ENCODE peak calls at places on chromosome 17, in eight cellular contexts. B is neural crest cell, J is endothelial cell of umbilical vein, V is fibroblast of the aortic adventitia, Q is lower lobe of right lung, S is dorsolateral prefrontal cortex, M is B cell, Y is thoracic aorta. Z is an unnamed sample.

GRCh38 chr17:12911241-12911640 is 106.6 kb downstream of the ELAC2 start:
- DNase-seq in B (no peak), J (no peak), V (no peak), Q (no peak), S (no peak), M (no peak), Y (no peak), Z (no peak)

GRCh38 chr17:9905902-9906301 is 831 bp upstream of the RCVRN start:
- DNase-seq in B (peak), J (no peak), V (no peak), Q (no peak), S (no peak), M (peak), Y (no peak), Z (peak)

GRCh38 chr17:74807376-74807775 is 31.2 kb upstream of the NAT9 start:
- DNase-seq in B (no peak), J (no peak), V (no peak), Q (no peak), S (no peak), M (no peak), Y (no peak), Z (no peak)

GRCh38 chr17:14919580-14920160 is 345.5 kb downstream of the PMP22 start:
- DNase-seq in B (no peak), J (no peak), V (no peak), Q (no peak), S (no peak), M (no peak), Y (no peak), Z (no peak)

GRCh38 chr17:20189322-20189721 is 180.2 kb downstream of the SPECC1 start:
- DNase-seq in B (peak), J (no peak), V (no peak), Q (no peak), S (peak), M (no peak), Y (no peak), Z (no peak)

GRCh38 chr17:74325376-74325742 is 667 bp upstream of the KIF19 start:
- DNase-seq in B (no peak), J (no peak), V (no peak), Q (no peak), S (no peak), M (no peak), Y (no peak), Z (no peak)

GRCh38 chr17:63837962-63838585 is 4.4 kb downstream of the SMARCD2 start:
- DNase-seq in B (no peak), J (no peak), V (no peak), Q (no peak), S (no peak), M (no peak), Y (no peak), Z (no peak)

GRCh38 chr17:73765824-73766563 is 121.7 kb upstream of the SDK2 start:
- DNase-seq in B (no peak), J (no peak), V (no peak), Q (peak), S (no peak), M (no peak), Y (no peak), Z (no peak)

GRCh38 chr17:51128089-51128488 is 7.4 kb upstream of the SPAG9 start:
- DNase-seq in B (no peak), J (no peak), V (peak), Q (no peak), S (no peak), M (no peak), Y (no peak), Z (peak)

GRCh38 chr17:49548506-49549310 is 27.0 kb upstream of the NXPH3 start:
- DNase-seq in B (no peak), J (no peak), V (peak), Q (no peak), S (no peak), M (peak), Y (no peak), Z (peak)

GRCh38 chr17:79675413-79675725 is 55.4 kb upstream of the ENPP7 start:
- DNase-seq in B (no peak), J (no peak), V (no peak), Q (no peak), S (no peak), M (no peak), Y (no peak), Z (no peak)

GRCh38 chr17:57515662-57516211 is 229.4 kb downstream of the CCDC182 start:
- DNase-seq in B (no peak), J (peak), V (peak), Q (no peak), S (no peak), M (no peak), Y (no peak), Z (no peak)
- TF ChIP-seq CTCF in B (peak), J (no peak), V (peak), Q (no peak), S (no peak), M (peak), Y (peak), Z (no peak)

GRCh38 chr17:35099929-35100328 is 19.7 kb downstream of the RAD51D start:
- DNase-seq in B (no peak), J (no peak), V (no peak), Q (no peak), S (no peak), M (no peak), Y (no peak), Z (no peak)

GRCh38 chr17:35101036-35101435 is 18.6 kb downstream of the RAD51D start:
- DNase-seq in B (no peak), J (no peak), V (no peak), Q (no peak), S (no peak), M (no peak), Y (no peak), Z (no peak)

GRCh38 chr17:35094902-35095301 is 24.8 kb downstream of the RAD51D start:
- DNase-seq in B (no peak), J (peak), V (peak), Q (no peak), S (no peak), M (no peak), Y (no peak), Z (no peak)

GRCh38 chr17:35097776-35098175 is 21.9 kb downstream of the RAD51D start:
- DNase-seq in B (no peak), J (no peak), V (no peak), Q (no peak), S (no peak), M (no peak), Y (no peak), Z (no peak)

DNA sequence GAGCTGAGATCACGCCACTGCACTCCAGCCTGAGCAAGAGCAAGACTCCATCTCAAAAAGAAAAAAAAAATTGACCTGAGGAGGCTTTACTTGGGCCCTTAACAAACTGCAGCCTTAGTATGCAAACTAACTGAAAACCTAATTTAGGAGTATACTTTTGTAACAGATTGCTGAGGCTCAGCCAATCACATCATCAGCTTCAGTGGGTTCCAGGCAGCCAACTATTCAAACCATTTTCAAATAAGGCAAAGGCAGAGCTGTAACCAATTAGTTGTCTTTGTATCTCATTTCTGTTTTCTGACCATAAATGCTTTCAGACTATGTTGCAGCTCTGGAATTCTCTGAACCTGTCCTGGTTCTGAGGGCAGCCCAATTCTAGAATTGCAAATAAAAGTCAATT is 23.9 kb downstream of the RAD51D start:
- DNase-seq in B (no peak), J (no peak), V (no peak), Q (no peak), S (no peak), M (no peak), Y (no peak), Z (no peak)
- TF ChIP-seq CTCF in B (no peak), J (no peak), V (no peak), Q (no peak), S (no peak), M (no peak), Y (no peak), Z (no peak)

GRCh38 chr17:40349477-40350409 is 14.8 kb downstream of the GJD3 start:
- DNase-seq in B (no peak), J (no peak), V (peak), Q (no peak), S (no peak), M (no peak), Y (no peak), Z (no peak)
- TF ChIP-seq CTCF in B (no peak), J (no peak), V (no peak), Q (no peak), S (no peak), M (no peak), Y (no peak), Z (no peak)

GRCh38 chr17:43349142-43349541 is 49.7 kb upstream of the ARL4D start:
- DNase-seq in B (no peak), J (no peak), V (no peak), Q (no peak), S (no peak), M (no peak), Y (no peak), Z (no peak)
- TF ChIP-seq CTCF in B (peak), J (no peak), V (peak), Q (no peak), S (no peak), M (no peak), Y (no peak), Z (no peak)

GRCh38 chr17:62206550-62206949 is 141.5 kb upstream of the MED13 start:
- DNase-seq in B (no peak), J (peak), V (no peak), Q (no peak), S (no peak), M (no peak), Y (no peak), Z (no peak)
- TF ChIP-seq CTCF in B (no peak), J (peak), V (no peak), Q (no peak), S (no peak), M (no peak), Y (no peak), Z (no peak)

GRCh38 chr17:66975188-66975587 is 10.7 kb downstream of the CACNG4 start:
- DNase-seq in B (no peak), J (no peak), V (no peak), Q (no peak), S (no peak), M (no peak), Y (no peak), Z (no peak)

GRCh38 chr17:66976379-66976663 is 11.8 kb downstream of the CACNG4 start:
- DNase-seq in B (no peak), J (no peak), V (no peak), Q (no peak), S (no peak), M (no peak), Y (no peak), Z (no peak)

GRCh38 chr17:66976781-66977201 is 12.3 kb downstream of the CACNG4 start:
- DNase-seq in B (no peak), J (no peak), V (no peak), Q (no peak), S (peak), M (no peak), Y (no peak), Z (no peak)

GRCh38 chr17:66978514-66979061 is 14.1 kb downstream of the CACNG4 start:
- DNase-seq in B (no peak), J (no peak), V (no peak), Q (no peak), S (no peak), M (no peak), Y (no peak), Z (no peak)

DNA sequence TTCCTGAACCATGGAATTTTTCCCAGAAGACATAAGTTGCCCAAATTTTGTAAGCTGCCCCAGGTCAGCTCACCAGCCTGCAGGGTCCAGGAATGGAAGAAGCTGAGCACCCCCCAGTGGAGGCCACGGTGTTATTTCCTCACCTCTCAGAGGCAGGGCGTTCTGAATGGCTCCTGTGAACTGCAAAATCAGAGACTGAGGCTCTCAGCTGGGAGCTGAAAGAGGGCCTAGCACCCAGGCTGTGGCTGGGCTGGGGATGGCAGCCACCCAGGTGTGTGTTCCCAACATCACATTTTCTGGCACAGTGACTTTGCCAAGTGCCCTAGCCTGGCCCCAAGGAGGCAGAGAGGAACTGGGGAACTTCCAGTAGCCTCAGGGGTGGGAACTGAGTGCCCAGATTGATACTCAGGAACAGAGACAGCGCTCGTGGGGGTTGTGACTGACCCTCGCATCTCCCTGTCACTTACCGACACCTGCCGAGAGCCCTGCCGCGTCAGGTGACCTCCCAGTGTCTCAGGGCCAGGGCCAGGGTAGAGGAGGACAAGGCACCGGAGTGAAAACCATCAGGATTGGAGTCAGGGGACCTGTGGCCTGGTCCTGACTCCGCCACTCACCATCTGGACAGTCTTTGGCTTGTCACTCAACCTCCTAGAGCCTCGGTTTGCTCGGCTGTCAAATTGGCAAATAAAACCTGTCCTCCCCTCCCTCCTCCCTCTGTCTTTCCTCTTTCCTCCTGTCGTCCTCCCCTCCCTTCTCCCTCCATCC is 11.3 kb downstream of the CACNG4 start:
- DNase-seq in B (no peak), J (no peak), V (no peak), Q (no peak), S (no peak), M (no peak), Y (no peak), Z (peak)
- TF ChIP-seq CTCF in B (peak), J (no peak), V (no peak), Q (no peak), S (no peak), M (no peak), Y (no peak), Z (no peak)

DNA sequence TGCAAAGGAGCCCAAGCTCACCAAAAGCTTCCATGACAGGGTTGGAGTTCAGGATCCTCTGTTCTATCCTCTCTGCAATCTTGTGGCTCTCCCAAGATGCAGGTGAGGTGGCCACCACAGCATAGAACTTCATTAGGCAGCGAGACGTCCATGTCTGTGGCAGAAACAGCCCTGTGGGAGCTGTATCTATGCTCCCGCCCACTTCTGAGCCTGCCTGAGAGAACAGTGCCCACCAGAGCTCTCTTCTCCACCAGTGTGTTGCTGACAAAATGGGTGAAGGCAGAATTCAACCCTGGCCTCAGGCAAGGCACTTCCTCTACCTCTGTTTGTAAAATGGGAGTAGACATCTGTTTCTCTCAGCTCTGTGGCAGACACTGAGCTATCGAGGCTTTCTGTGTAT is 18.8 kb downstream of the MYO19 start:
- DNase-seq in B (no peak), J (no peak), V (no peak), Q (no peak), S (no peak), M (no peak), Y (no peak), Z (no peak)
- TF ChIP-seq CTCF in B (no peak), J (no peak), V (no peak), Q (no peak), S (no peak), M (no peak), Y (no peak), Z (no peak)

Z was measured in activated CD8-positive, alpha-beta T cell treated with anti-CD3 and anti-CD28 coated beads for 36 hours.